ENCODE peak calls at places on chromosomes 1 and 21, in four cellular contexts. X is M059J, F is IMR-90, K is hippocampal formation. Y is an unnamed sample.

GRCh38 chr1:149995927-149996326 is 14.6 kb downstream of the OTUD7B start:
- DNase-seq in K (no peak), X (peak; percentile 90), F (peak; percentile 71), Y (peak; percentile 63)

GRCh38 chr1:12539705-12540579 is 78.1 kb downstream of the DHRS3 start:
- DNase-seq in K (no peak), X (peak; percentile 99), F (peak; percentile 93), Y (peak; percentile 94)

GRCh38 chr21:38798481-38798882 is 7.2 kb upstream of the ETS2 start:
- DNase-seq in K (no peak), F (no peak), X (peak; percentile 95), Y (no peak)

GRCh38 chr1:40264354-40264781 is 6.3 kb downstream of the ZMPSTE24 start:
- DNase-seq in K (no peak), X (peak; percentile 25), F (peak; percentile 24), Y (peak; percentile 25)

GRCh38 chr1:8925406-8925805 is 20.3 kb upstream of the CA6 start:
- DNase-seq in X (no peak), F (no peak), K (no peak), Y (no peak)

GRCh38 chr21:43984905-43985689 is 27.0 kb upstream of the TRAPPC10 start:
- DNase-seq in F (peak; percentile 24), K (no peak), X (peak; percentile 50), Y (peak; percentile 10)

GRCh38 chr1:209585672-209586071 is 2.2 kb downstream of the CAMK1G start:
- DNase-seq in F (no peak), X (peak; percentile 69), K (peak; percentile 47), Y (no peak)

GRCh38 chr1:62176597-62177312 is 17.9 kb upstream of the L1TD1 start:
- DNase-seq in X (no peak), K (no peak), F (no peak), Y (no peak)

GRCh38 chr21:26127918-26128317 is 42.7 kb downstream of the APP start:
- DNase-seq in K (no peak), F (peak; percentile 69), X (peak; percentile 45), Y (no peak)

GRCh38 chr21:36587388-36587787 is 107.5 kb upstream of the CLDN14 start:
- DNase-seq in X (peak; percentile 38), K (no peak), F (peak; percentile 4), Y (peak; percentile 22)

GRCh38 chr1:2050793-2051682 is 827 bp downstream of the PRKCZ start:
- DNase-seq in F (no peak), X (no peak), K (no peak), Y (no peak)

GRCh38 chr1:73998348-73998959 is 199.5 kb downstream of the LRRIQ3 start:
- DNase-seq in X (peak; percentile 24), K (no peak), F (peak; percentile 32), Y (peak; percentile 51)

GRCh38 chr1:41155105-41155504 is 87.0 kb downstream of the SCMH1 start:
- DNase-seq in X (no peak), K (no peak), F (no peak), Y (no peak)

GRCh38 chr1:65104854-65105540 is 43.0 kb upstream of the AK4 start:
- DNase-seq in K (no peak), X (no peak), F (no peak), Y (peak; percentile 11)

GRCh38 chr21:37228003-37228400 is 39.1 kb downstream of the VPS26C start:
- DNase-seq in F (no peak), X (no peak), K (no peak), Y (no peak)

GRCh38 chr1:23951646-23952095 is 8.0 kb upstream of the PNRC2 start:
- DNase-seq in F (peak; percentile 78), K (no peak), X (peak; percentile 99), Y (peak; percentile 97)

GRCh38 chr1:191498318-191498717 is 659.9 kb upstream of the RGS18 start:
- DNase-seq in K (no peak), F (peak; percentile 30), X (peak; percentile 2), Y (peak; percentile 14)

GRCh38 chr1:243798726-243799125 is 51.3 kb downstream of the AKT3 start:
- DNase-seq in K (no peak), F (peak; percentile 93), X (peak; percentile 93), Y (peak; percentile 94)

GRCh38 chr1:226631229-226632000 is 82.9 kb downstream of the STUM start:
- DNase-seq in F (no peak), X (no peak), K (no peak), Y (no peak)

GRCh38 chr1:66371233-66372005 is 162.5 kb upstream of the SGIP1 start:
- DNase-seq in F (peak; percentile 85), K (no peak), X (peak; percentile 71), Y (peak; percentile 68)

GRCh38 chr1:183970516-183971300 is 66.8 kb downstream of the COLGALT2 start:
- DNase-seq in F (no peak), X (no peak), K (no peak), Y (no peak)

GRCh38 chr1:1677718-1678580 is 14.6 kb downstream of the SLC35E2B start:
- DNase-seq in F (no peak), K (no peak), X (no peak), Y (no peak)

GRCh38 chr1:159921700-159922498 is 3.4 kb downstream of the TAGLN2 start:
- DNase-seq in X (peak; percentile 59), K (no peak), F (peak; percentile 34), Y (peak; percentile 46)

GRCh38 chr21:38716942-38717341 is 88.8 kb upstream of the ETS2 start:
- DNase-seq in F (peak; percentile 12), K (no peak), X (peak; percentile 72), Y (peak; percentile 19)

GRCh38 chr1:30892671-30893073 is 15.9 kb downstream of the SDC3 start:
- DNase-seq in F (no peak), K (no peak), X (no peak), Y (no peak)

GRCh38 chr1:26028490-26028980 is 7.0 kb downstream of the EXTL1 start:
- DNase-seq in F (no peak), X (no peak), K (no peak), Y (no peak)

GRCh38 chr1:165443539-165444289 is 1.2 kb downstream of the RXRG start:
- DNase-seq in F (no peak), K (peak; percentile 15), X (no peak), Y (no peak)

GRCh38 chr1:999797-1000356 is at the start of gene HES4:
- DNase-seq in X (peak; percentile 90), K (peak; percentile 56), F (peak; percentile 90), Y (peak; percentile 83)

GRCh38 chr1:20343149-20343936 is 52.7 kb downstream of the VWA5B1 start:
- DNase-seq in K (no peak), F (no peak), X (no peak), Y (no peak)

GRCh38 chr1:245179706-245180105 is 24.9 kb downstream of the KIF26B start:
- DNase-seq in X (no peak), F (no peak), K (no peak), Y (no peak)

GRCh38 chr1:67451815-67452214 is 21.6 kb upstream of the SERBP1 start:
- DNase-seq in K (no peak), F (no peak), X (no peak), Y (no peak)

GRCh38 chr1:186574951-186575747 is 105.1 kb downstream of the PTGS2 start:
- DNase-seq in X (peak; percentile 88), K (no peak), F (no peak), Y (peak; percentile 35)

GRCh38 chr1:204149107-204149506 is 2.7 kb downstream of the ETNK2 start:
- DNase-seq in X (peak; percentile 22), F (no peak), K (no peak), Y (no peak)

GRCh38 chr1:109391626-109392025 is 6.1 kb downstream of the SORT1 start:
- DNase-seq in F (no peak), K (no peak), X (no peak), Y (no peak)

GRCh38 chr1:30524840-30525617 is 198.4 kb downstream of the MATN1 start:
- DNase-seq in X (no peak), F (no peak), K (no peak), Y (no peak)